ENCODE peak calls at places on chromosomes 6 and 20, in four cellular contexts. X is astrocyte of the cerebellum, R is kidney epithelial cell, A is left lung. O is an unnamed sample.

GRCh38 chr6:5510331-5510730 is 249.0 kb downstream of the FARS2 start:
- DNase-seq in X (no peak), R (no peak), A (peak), O (no peak)

GRCh38 chr6:121436966-121437756 is 1.7 kb downstream of the GJA1 start:
- DNase-seq in X (no peak), R (no peak), A (peak), O (no peak)

GRCh38 chr6:87701676-87702588 is at the start of gene AKIRIN2:
- DNase-seq in X (peak), R (peak), A (peak), O (peak)

GRCh38 chr20:6685181-6685582 is 82.3 kb upstream of the BMP2 start:
- DNase-seq in X (no peak), R (no peak), A (no peak), O (no peak)

GRCh38 chr6:96015321-96015790 is 418 bp upstream of the FUT9 start:
- DNase-seq in X (no peak), R (peak), A (peak), O (no peak)

GRCh38 chr6:107509506-107509905 is 19.6 kb downstream of the SOBP start:
- DNase-seq in X (peak), R (no peak), A (no peak), O (no peak)

GRCh38 chr6:113980937-113981554 is 10.1 kb upstream of the HDAC2 start:
- DNase-seq in X (no peak), R (no peak), A (no peak), O (no peak)

GRCh38 chr6:7341989-7342742 is 29.2 kb upstream of the SSR1 start:
- DNase-seq in X (no peak), R (no peak), A (no peak), O (peak)

GRCh38 chr6:129709909-129710721 is at the start of gene ARHGAP18:
- DNase-seq in X (peak), R (peak), A (peak), O (peak)

GRCh38 chr6:38688579-38689087 is 14.3 kb downstream of the GLO1 start:
- DNase-seq in X (no peak), R (no peak), A (no peak), O (no peak)

GRCh38 chr6:37520926-37521325 is 21.2 kb upstream of the CCDC167 start:
- DNase-seq in X (no peak), R (no peak), A (no peak), O (no peak)

GRCh38 chr6:9611016-9611415 is 803.9 kb downstream of the TFAP2A start:
- DNase-seq in X (no peak), R (no peak), A (no peak), O (no peak)

GRCh38 chr6:1596088-1596852 is 13.4 kb upstream of the FOXC1 start:
- DNase-seq in X (no peak), R (no peak), A (peak), O (no peak)

GRCh38 chr20:62252342-62252966 is 14.1 kb downstream of the OSBPL2 start:
- DNase-seq in X (no peak), R (peak), A (peak), O (no peak)

GRCh38 chr6:30705620-30706019 is 11.5 kb downstream of the MDC1 start:
- DNase-seq in X (no peak), R (no peak), A (no peak), O (no peak)

GRCh38 chr6:30703011-30703410 is 12.2 kb upstream of the NRM start:
- DNase-seq in X (no peak), R (no peak), A (no peak), O (no peak)

GRCh38 chr6:30700340-30700739 is 9.6 kb upstream of the NRM start:
- DNase-seq in X (no peak), R (no peak), A (no peak), O (no peak)

GRCh38 chr6:30707281-30707850 is 9.7 kb downstream of the MDC1 start:
- DNase-seq in X (no peak), R (no peak), A (no peak), O (no peak)

GRCh38 chr6:30703821-30704220 is 13.0 kb upstream of the NRM start:
- DNase-seq in X (no peak), R (no peak), A (no peak), O (no peak)
- H3K4me3 ChIP-seq in X (no peak), R (no peak), A (no peak), O (no peak)

DNA sequence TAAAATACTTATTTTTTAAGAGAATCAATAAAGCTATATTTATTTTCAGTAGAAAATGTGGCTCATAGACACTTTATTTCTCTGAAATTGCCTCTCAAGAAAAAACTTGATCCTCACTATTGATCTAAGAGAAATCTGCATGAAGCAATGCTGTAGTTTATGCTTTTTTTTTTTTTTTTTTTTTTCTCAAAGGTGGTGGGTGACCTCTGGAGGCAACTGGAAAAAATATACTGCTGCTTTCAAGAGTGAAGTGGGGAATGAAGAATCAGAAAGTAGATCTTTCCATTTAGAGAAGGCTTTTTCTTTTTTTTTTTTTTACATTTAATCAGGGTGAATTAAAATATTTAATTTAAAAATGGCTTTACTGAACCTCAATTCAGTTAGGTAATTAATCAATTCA is 169.3 kb downstream of the SLC16A10 start:
- DNase-seq in X (no peak), R (no peak), A (no peak), O (no peak)
- TF ChIP-seq CTCF in X (no peak), R (peak), A (no peak), O (no peak)

GRCh38 chr6:131727467-131727866 is 16.6 kb upstream of the CTAGE9 start:
- DNase-seq in X (no peak), R (no peak), A (no peak), O (no peak)
- H3K4me3 ChIP-seq in X (no peak), R (no peak), A (no peak), O (no peak)

GRCh38 chr6:33967966-33968724 is 164.3 kb upstream of the MLN start:
- DNase-seq in X (no peak), R (no peak), A (no peak), O (no peak)
- TF ChIP-seq CTCF in X (peak), R (peak), A (no peak), O (peak)

GRCh38 chr20:58513580-58514285 is 1.5 kb downstream of the APCDD1L start:
- DNase-seq in X (no peak), R (no peak), A (no peak), O (no peak)
- H3K4me3 ChIP-seq in X (peak), R (peak), A (no peak), O (peak)

GRCh38 chr6:104855507-104855906 is 4.2 kb downstream of the HACE1 start:
- DNase-seq in X (no peak), R (no peak), A (no peak), O (peak)
- TF ChIP-seq CTCF in X (peak), R (no peak), A (no peak), O (no peak)

DNA sequence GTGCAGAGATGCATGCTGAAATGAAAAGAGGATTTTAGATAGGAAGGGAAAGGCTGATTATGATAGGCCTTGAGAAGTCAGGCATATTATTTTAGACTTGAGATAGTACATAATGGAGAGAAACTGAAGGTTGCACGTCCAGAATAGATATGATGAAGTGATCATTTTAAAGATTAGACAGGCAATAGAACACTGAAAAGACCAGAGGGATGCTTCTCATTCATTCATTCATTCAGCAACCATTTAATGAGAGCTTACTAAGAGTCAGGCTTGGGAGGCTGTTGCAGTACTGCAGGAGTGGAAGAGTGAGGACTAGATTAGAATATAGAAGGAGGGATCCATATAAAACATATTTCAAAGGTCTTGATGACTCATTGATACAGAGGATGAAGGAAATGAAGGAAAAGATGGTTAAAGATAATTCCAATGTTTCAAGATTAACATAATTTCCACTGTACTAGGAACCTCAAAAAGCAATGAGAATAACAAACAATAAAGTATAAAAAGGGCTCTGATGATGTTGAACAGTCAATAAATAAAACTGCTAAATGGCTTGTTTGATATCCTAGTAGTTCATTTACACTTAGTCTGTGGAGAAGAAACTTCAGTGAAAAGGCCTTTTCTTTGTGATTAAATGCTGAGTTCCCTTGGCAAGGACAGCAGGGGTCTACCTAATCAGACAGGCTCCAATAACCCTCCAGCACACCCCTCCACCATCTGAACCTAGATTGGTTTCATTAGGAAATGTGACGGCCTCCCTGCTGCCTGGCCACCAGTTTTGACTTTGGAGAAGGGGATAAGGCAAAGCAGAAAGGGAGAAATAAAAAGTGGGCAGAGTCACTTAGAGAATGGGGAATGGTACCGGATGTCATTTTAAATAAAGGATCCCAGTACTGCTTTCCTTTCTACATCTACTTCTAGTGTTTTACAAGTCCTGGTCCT is 5.3 kb upstream of the FBXO9 start:
- DNase-seq in X (no peak), R (no peak), A (no peak), O (no peak)
- H3K4me3 ChIP-seq in X (peak), R (peak), A (peak), O (peak)

GRCh38 chr6:150004783-150005717 is 20.3 kb downstream of the RAET1L start:
- DNase-seq in X (peak), R (peak), A (peak), O (peak)
- TF ChIP-seq CTCF in X (no peak), R (no peak), A (no peak), O (no peak)

GRCh38 chr6:46129634-46130505 is at the start of gene ENPP4:
- DNase-seq in X (peak), R (peak), A (peak), O (peak)

GRCh38 chr6:46129301-46129633 is 522 bp upstream of the ENPP4 start:
- DNase-seq in X (no peak), R (no peak), A (no peak), O (no peak)

GRCh38 chr6:46128476-46128875 is 1.3 kb upstream of the ENPP4 start:
- DNase-seq in X (no peak), R (no peak), A (no peak), O (no peak)

GRCh38 chr6:46134216-46134615 is 4.4 kb downstream of the ENPP4 start:
- DNase-seq in X (no peak), R (no peak), A (no peak), O (no peak)

DNA sequence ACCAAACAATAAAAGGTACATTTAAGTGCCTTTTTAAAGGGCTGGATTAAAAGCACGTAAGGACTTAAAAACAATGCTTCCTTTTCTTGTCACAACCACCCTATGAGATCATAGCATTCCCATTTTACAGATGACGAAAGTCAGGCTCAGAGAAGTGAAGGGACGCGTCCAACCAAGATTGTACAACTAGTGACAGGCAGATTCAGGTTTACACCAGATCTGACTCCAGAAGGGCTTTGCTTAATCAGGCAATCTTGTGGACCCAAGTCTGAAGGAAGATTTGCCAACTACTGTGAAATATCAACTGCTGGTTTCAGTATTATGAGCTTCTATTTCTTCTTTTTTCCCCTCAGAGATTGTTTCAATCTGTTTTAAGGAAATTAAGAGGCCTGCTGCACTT is 876 bp downstream of the ENPP4 start:
- DNase-seq in X (no peak), R (no peak), A (no peak), O (no peak)
- H3K4me3 ChIP-seq in X (peak), R (peak), A (peak), O (no peak)